ENCODE peak calls at places on chromosomes 4 and X, in five cellular contexts. W, X, D, V and Z are unnamed samples.

GRCh38 chr4:186726440-186727148 is 2.9 kb upstream of the FAT1 start:
- DNase-seq in W (peak; percentile 75), X (peak; percentile 83), D (peak; percentile 49), V (no peak), Z (no peak)

GRCh38 chr4:140884431-140885058 is 128.4 kb upstream of the TBC1D9 start:
- DNase-seq in W (peak; percentile 6), X (peak; percentile 74), D (peak; percentile 34), V (no peak), Z (no peak)

GRCh38 chr4:174278467-174278866 is 5.0 kb downstream of the FBXO8 start:
- DNase-seq in W (no peak), X (no peak), D (no peak), V (no peak), Z (no peak)

GRCh38 chrX:68936608-68937007 is 107.8 kb downstream of the EFNB1 start:
- DNase-seq in W (no peak), X (peak; percentile 69), D (peak; percentile 51), V (no peak), Z (no peak)

GRCh38 chr4:87589531-87589930 is 18.8 kb upstream of the DSPP start:
- DNase-seq in W (no peak), X (peak; percentile 83), D (peak; percentile 56), V (no peak), Z (no peak)

GRCh38 chr4:8647626-8648025 is 55.1 kb downstream of the CPZ start:
- DNase-seq in W (no peak), X (no peak), D (no peak), V (no peak), Z (no peak)

GRCh38 chrX:56766554-56767412 is 37.7 kb downstream of the NBDY start:
- DNase-seq in W (no peak), X (peak; percentile 49), D (no peak), V (no peak), Z (no peak)

GRCh38 chr4:123398151-123398802 is 1.7 kb downstream of the SPRY1 start:
- DNase-seq in W (peak; percentile 75), X (peak; percentile 69), D (no peak), V (no peak), Z (peak; percentile 74)

GRCh38 chr4:2954358-2955185 is 8.6 kb downstream of the NOP14 start:
- DNase-seq in W (no peak), X (no peak), D (no peak), V (no peak), Z (no peak)
- TF ChIP-seq CTCF in W (no peak), X (no peak), D (no peak), V (no peak), Z (no peak)

GRCh38 chr4:165217325-165217724 is 10.0 kb downstream of the KLHL2 start:
- DNase-seq in W (no peak), X (no peak), D (no peak), V (no peak), Z (no peak)
- TF ChIP-seq CTCF in W (no peak), X (no peak), D (no peak), V (no peak), Z (no peak)

GRCh38 chrX:31280580-31280979 is 208.7 kb upstream of the FTHL17 start:
- DNase-seq in W (no peak), X (peak; percentile 28), D (no peak), V (no peak), Z (no peak)

GRCh38 chrX:31279359-31279758 is 207.5 kb upstream of the FTHL17 start:
- DNase-seq in W (no peak), X (peak; percentile 31), D (no peak), V (no peak), Z (no peak)
- TF ChIP-seq CTCF in W (no peak), X (peak; percentile 51), D (peak; percentile 18), V (no peak), Z (no peak)

DNA sequence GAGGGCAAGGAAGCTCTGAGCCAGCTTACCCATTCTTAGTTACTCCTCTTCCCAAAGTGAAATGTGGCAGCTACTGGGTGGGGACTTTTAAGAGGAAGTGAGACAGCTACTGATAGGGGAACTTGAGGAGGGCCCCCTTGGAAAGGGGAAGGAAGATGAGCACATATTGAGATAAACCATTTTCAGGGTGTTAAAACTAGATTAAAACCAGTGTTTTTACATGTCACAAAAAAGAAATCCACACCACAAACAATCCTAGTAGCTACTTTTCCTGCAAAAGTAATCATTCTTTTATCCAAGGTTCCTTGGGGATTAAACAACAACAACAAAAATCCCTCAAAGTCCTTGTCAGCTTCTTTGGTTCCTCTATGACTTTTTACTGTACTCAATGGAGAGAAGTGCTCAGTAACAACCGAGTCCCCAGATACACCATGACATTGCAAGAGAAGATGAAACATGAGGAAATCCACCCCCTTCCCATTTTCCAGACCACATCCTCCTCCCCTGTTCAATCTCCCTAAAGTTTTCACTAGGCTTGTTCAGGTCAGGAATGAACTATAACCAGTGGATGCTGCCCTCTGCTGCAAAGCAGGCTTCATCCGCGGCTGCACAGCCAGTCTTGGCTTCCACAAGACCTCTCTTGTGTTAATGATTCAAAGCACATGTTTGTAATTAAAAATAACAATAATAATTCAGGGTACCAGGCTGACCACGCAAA is 113.5 kb upstream of the TMEM164 start:
- DNase-seq in W (no peak), X (peak; percentile 22), D (no peak), V (no peak), Z (no peak)
- TF ChIP-seq CTCF in W (no peak), X (peak; percentile 30), D (peak; percentile 59), V (no peak), Z (no peak)

GRCh38 chr4:160808174-160808573 is 1355.6 kb downstream of the FSTL5 start:
- DNase-seq in W (no peak), X (no peak), D (no peak), V (no peak), Z (no peak)
- TF ChIP-seq CTCF in W (no peak), X (no peak), D (no peak), V (no peak), Z (no peak)